ENCODE peak calls at places on chromosome 5, in five cellular contexts. Y is A549, D is SK-N-SH, H is endothelial cell of umbilical vein, E is HCT116. L is an unnamed sample.

GRCh38 chr5:113293613-113294340 is 141.0 kb downstream of the TSSK1B start:
- DNase-seq in H (peak), E (no peak), Y (no peak), D (peak), L (no peak)

GRCh38 chr5:93600409-93601052 is 17.5 kb downstream of the NR2F1 start:
- DNase-seq in D (no peak), Y (no peak), H (no peak), E (no peak), L (no peak)

GRCh38 chr5:177479774-177480173 is 6.3 kb upstream of the DBN1 start:
- DNase-seq in Y (no peak), E (no peak), D (peak), H (no peak), L (peak)

GRCh38 chr5:112921031-112921832 is 795 bp downstream of the REEP5 start:
- DNase-seq in D (peak), Y (peak), E (peak), H (peak), L (peak)

GRCh38 chr5:177330991-177331837 is 19.5 kb upstream of the MXD3 start:
- DNase-seq in E (no peak), D (no peak), H (no peak), Y (no peak), L (no peak)

GRCh38 chr5:159663986-159664385 is 252.3 kb upstream of the ADRA1B start:
- DNase-seq in Y (no peak), E (no peak), H (no peak), D (no peak), L (no peak)

GRCh38 chr5:35758151-35758724 is 98.5 kb upstream of the IL7R start:
- DNase-seq in E (no peak), D (no peak), H (no peak), Y (no peak), L (no peak)

GRCh38 chr5:167710444-167711025 is 580.9 kb upstream of the WWC1 start:
- DNase-seq in Y (no peak), D (no peak), E (no peak), H (no peak), L (no peak)

GRCh38 chr5:35371971-35372426 is 141.7 kb upstream of the PRLR start:
- DNase-seq in H (no peak), Y (no peak), D (no peak), E (no peak), L (no peak)

GRCh38 chr5:3312299-3312698 is 283.3 kb upstream of the IRX1 start:
- DNase-seq in D (no peak), H (no peak), E (no peak), Y (no peak), L (no peak)

GRCh38 chr5:124179788-124180187 is 566.7 kb downstream of the ZNF608 start:
- DNase-seq in Y (no peak), D (no peak), H (no peak), E (no peak), L (no peak)

GRCh38 chr5:93915142-93915553 is 173.7 kb upstream of the POU5F2 start:
- DNase-seq in D (no peak), E (peak), H (peak), Y (no peak), L (peak)

GRCh38 chr5:78568212-78568611 is 80.4 kb downstream of the LHFPL2 start:
- DNase-seq in H (peak), Y (no peak), E (no peak), D (no peak), L (no peak)

GRCh38 chr5:35038891-35039290 is 8.9 kb downstream of the AGXT2 start:
- DNase-seq in D (no peak), Y (no peak), E (no peak), H (no peak), L (no peak)

GRCh38 chr5:178418471-178419010 is 171.7 kb downstream of the COL23A1 start:
- DNase-seq in H (no peak), E (no peak), D (peak), Y (no peak), L (no peak)

GRCh38 chr5:24391816-24392215 is 253.0 kb downstream of the CDH10 start:
- DNase-seq in H (no peak), D (no peak), E (no peak), Y (no peak), L (peak)

GRCh38 chr5:169991115-169991514 is 10.8 kb upstream of the INSYN2B start:
- DNase-seq in E (no peak), D (no peak), H (no peak), Y (no peak), L (no peak)
- TF ChIP-seq MAX in E (no peak), D (no peak), H (no peak), Y (no peak), L (no peak)

DNA sequence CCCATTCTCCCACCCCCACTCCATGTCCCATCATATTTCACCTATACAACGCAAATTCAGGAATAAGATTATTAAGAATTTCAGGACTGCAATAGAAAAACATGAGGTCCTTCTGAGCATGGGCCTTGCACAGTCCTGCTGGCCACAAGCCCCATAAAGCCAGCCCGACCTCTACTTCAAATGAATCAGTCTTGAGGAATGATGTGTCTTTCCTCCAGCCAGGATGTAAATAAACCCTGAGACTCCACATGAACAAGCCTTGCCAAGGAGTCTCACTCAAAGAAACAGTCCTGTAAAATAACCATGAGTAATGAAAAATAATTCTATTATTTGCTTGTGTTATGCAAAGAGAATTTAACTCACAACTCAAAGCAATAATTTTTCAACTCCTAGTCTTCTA is 140.0 kb upstream of the MOCS2 start:
- DNase-seq in H (peak), D (peak), E (no peak), Y (peak), L (no peak)
- H3K4me3 ChIP-seq in H (no peak), D (no peak), E (no peak), Y (no peak), L (no peak)

DNA sequence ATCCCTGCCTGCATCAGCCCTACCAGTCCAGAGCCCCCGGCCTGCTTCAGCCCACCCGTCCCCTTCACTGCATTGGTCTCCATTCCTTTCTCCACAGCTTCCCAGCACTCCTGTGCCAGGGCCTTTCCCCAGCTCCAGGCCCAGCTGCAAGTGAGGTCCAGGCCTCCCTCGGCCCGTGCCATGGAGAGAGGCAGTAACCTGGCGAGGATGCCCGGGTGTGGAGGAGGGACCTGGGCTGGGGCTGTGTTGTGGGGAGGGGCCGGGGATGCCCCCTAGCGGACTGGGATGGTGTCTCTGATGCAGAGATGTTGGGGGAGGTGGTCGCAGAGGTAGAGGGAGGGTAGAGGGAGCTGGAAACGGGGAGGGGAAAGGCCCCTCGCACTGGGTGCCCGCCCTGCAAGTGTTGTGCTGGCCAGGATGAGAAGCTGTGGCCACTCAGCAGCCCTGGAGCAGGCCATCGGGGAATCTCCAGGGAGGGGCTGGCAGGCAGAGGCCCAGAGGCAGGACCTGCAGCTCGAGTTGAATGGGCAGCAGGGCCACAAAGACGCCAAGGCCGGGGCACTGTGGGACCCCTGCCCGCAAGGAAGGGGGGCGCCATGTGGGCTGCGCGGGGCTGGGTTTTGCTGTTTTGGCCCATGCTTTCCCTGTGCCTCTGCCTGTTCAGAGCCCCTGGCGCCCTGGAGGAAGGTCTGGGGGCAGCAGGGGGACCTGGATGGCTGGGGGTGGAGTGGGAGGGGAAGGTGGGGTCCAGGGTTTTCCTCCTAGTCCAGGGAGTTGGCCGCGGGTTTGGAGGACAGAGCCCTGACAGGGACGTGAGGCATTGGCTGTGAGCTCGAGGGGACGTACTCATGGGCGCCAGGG is 26.0 kb upstream of the NKD2 start:
- DNase-seq in H (no peak), E (no peak), Y (peak), D (peak), L (no peak)
- TF ChIP-seq CTCF in H (no peak), E (peak), Y (peak), D (peak), L (no peak)

GRCh38 chr5:118777468-118777746 is 210.9 kb downstream of the DTWD2 start:
- DNase-seq in H (no peak), Y (no peak), E (no peak), D (no peak), L (no peak)

GRCh38 chr5:118775790-118776499 is 212.4 kb downstream of the DTWD2 start:
- DNase-seq in E (no peak), Y (no peak), D (no peak), H (no peak), L (no peak)

DNA sequence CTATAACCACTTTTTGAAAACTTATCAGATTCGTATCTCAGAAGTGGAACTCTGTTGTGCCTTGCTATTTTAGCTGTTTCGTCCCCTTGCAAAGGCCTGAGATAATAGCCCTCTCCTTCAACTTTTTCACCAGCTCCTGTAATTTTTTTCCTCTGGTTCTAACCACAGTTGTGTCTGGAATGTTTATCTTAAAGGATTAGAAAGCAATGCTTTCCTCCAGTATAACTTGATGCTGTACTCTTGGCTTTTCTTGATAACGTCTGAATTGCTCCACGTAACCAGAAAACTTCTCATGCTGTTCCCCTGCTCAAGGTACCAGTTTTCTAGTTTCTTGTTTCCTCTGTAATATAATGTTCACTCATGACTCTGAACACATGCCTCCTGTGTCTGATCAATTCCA is 209.4 kb downstream of the DTWD2 start:
- DNase-seq in Y (no peak), E (no peak), H (no peak), D (no peak), L (no peak)
- TF ChIP-seq MAX in Y (no peak), E (no peak), H (no peak), D (no peak), L (no peak)

DNA sequence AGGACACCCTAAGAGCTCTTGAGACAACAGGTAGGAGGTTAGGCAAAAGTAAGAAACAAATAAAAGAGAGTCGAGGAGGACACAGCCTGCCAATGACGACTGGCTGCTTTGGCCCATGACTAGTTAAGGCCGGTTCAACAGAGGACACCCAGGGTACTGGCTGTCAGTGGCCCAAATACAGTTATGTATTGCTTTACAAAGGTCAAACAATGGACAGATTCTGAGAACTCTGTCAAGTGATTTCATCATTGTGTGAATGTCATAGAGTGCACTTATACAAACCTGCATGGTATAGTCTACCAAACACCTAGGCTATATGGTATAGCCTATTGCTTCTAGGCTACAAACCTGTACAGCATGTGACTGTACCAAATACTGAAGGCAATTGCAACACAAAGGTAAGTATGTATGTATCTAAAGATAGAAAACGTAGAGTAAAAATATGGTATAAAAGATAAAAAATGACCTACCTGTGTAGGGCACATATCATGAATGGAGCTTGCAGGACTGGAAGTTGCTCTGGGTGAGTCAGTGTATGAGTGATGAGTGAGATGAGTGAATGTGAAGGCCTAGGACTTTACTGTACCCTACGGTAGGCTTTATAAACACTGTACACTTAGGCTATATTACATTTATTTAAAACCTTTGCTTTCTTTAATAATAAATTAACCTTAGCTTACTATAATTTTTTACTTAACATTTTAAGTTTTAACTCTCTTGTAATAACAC is 6.5 kb upstream of the FAM81B start:
- DNase-seq in D (no peak), Y (no peak), H (no peak), E (no peak), L (no peak)
- H3K4me3 ChIP-seq in D (no peak), Y (no peak), H (no peak), E (no peak), L (no peak)

GRCh38 chr5:115398726-115399125 is 102.3 kb upstream of the CCDC112 start:
- DNase-seq in H (no peak), E (no peak), Y (no peak), D (no peak), L (no peak)

GRCh38 chr5:115396698-115397097 is 100.2 kb upstream of the CCDC112 start:
- DNase-seq in E (no peak), Y (no peak), D (no peak), H (no peak), L (no peak)

GRCh38 chr5:115402822-115403577 is 106.5 kb upstream of the CCDC112 start:
- DNase-seq in H (no peak), E (no peak), Y (no peak), D (no peak), L (no peak)

DNA sequence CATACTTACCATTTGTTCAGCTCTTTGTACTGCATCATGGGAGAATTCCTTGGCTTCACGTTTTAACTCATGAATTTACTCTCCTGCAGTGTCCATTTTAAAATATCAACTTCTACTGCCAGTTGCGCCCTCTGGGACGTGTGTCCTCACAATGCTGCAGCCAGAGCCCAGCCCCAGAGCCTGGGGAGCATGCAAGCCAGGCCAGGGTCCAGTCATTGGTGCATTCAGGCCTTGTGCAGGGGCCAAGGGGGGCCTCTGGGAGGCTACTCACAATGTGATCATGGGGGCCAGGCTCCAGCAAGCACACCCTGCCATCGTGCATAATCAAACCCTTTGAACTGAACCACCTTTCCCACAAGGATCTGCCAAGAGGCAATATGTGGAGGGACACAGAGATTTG is 105.6 kb upstream of the CCDC112 start:
- DNase-seq in H (no peak), D (no peak), E (no peak), Y (no peak), L (no peak)
- TF ChIP-seq CTCF in H (no peak), D (no peak), E (no peak), Y (no peak), L (no peak)

GRCh38 chr5:171573451-171574160 is 154.2 kb downstream of the FGF18 start:
- DNase-seq in H (no peak), Y (no peak), E (no peak), D (no peak), L (no peak)
- TF ChIP-seq MAX in H (no peak), Y (no peak), E (no peak), D (no peak), L (no peak)

GRCh38 chr5:142013734-142014495 is 1.1 kb upstream of the GNPDA1 start:
- DNase-seq in H (peak), D (no peak), Y (no peak), E (no peak), L (no peak)
- H3K4me3 ChIP-seq in H (no peak), D (no peak), Y (no peak), E (no peak), L (no peak)